ENCODE peak calls at places on chromosomes 13 and 19, in six cellular contexts. S is DMS153; R is GM04504; G is stimulated activated CD4-positive, alpha-beta T cell treated with anti-CD3 and anti-CD28 coated beads, Interleukin-1b, Interleukin-23, amount 100 ng/mL, for 24 hours; P is progenitor cell of endocrine pancreas; Y is left ventricle myocardium inferior. Q is an unnamed sample.

GRCh38 chr13:25910243-25910642 is 141.6 kb downstream of the SHISA2 start:
- DNase-seq in P (no peak), S (no peak), Y (no peak), R (no peak), G (no peak), Q (no peak)

GRCh38 chr13:18946738-18947137 is 234.9 kb downstream of the TUBA3C start:
- DNase-seq in S (no peak), R (no peak), Y (no peak), G (no peak), P (no peak), Q (no peak)

GRCh38 chr19:48877900-48878218 is 5.6 kb downstream of the PPP1R15A start:
- DNase-seq in P (no peak), G (no peak), Y (no peak), R (no peak), S (no peak), Q (no peak)

GRCh38 chr13:38950987-38951386 is 39.6 kb downstream of the STOML3 start:
- DNase-seq in R (no peak), G (no peak), Y (no peak), P (no peak), S (peak), Q (no peak)

GRCh38 chr19:51784109-51784785 is 10.7 kb upstream of the FPR3 start:
- DNase-seq in R (no peak), S (no peak), P (no peak), G (no peak), Y (no peak), Q (no peak)

GRCh38 chr19:2613507-2614295 is 88.8 kb downstream of the GNG7 start:
- DNase-seq in P (no peak), G (no peak), S (no peak), R (no peak), Y (peak), Q (peak)

GRCh38 chr13:102726430-102726829 is 31.6 kb upstream of the METTL21C start:
- DNase-seq in S (no peak), Y (no peak), P (no peak), G (no peak), R (no peak), Q (no peak)

GRCh38 chr19:45125975-45126493 is 33.1 kb downstream of the PPP1R37 start:
- DNase-seq in S (no peak), G (peak), R (peak), P (peak), Y (peak), Q (peak)

GRCh38 chr19:51079486-51080110 is 3.1 kb downstream of the KLK14 start:
- DNase-seq in P (no peak), R (no peak), Y (peak), G (no peak), S (no peak), Q (no peak)

GRCh38 chr13:109998030-109998429 is 211.6 kb upstream of the IRS2 start:
- DNase-seq in S (no peak), P (no peak), Y (no peak), G (no peak), R (no peak), Q (no peak)

GRCh38 chr13:42977219-42977659 is 14.8 kb downstream of the EPSTI1 start:
- DNase-seq in P (no peak), S (no peak), G (no peak), Y (no peak), R (no peak), Q (no peak)

Q was measured in NT2/D1.